ENCODE peak calls at places on chromosomes 6 and 20, in six cellular contexts. U, S, G, W, V and K are unnamed samples.

GRCh38 chr6:47476794-47477496 is 644 bp upstream of the CD2AP start:
- DNase-seq in V (no peak), W (no peak), G (no peak), S (no peak), U (no peak), K (no peak)

GRCh38 chr20:9397928-9398327 is 116.5 kb upstream of the LAMP5 start:
- DNase-seq in U (no peak), S (no peak), W (no peak), V (no peak), G (no peak), K (no peak)

GRCh38 chr6:136564170-136564569 is 13.9 kb upstream of the MAP7 start:
- DNase-seq in V (no peak), G (no peak), S (no peak), W (no peak), U (no peak), K (no peak)

GRCh38 chr6:5175635-5176034 is 85.1 kb downstream of the LYRM4 start:
- DNase-seq in U (no peak), G (no peak), W (no peak), V (no peak), S (no peak), K (no peak)

GRCh38 chr6:154319231-154319858 is 37.3 kb downstream of the IPCEF1 start:
- DNase-seq in U (no peak), V (no peak), G (no peak), W (peak), S (no peak), K (peak)

GRCh38 chr6:77072694-77073409 is 390.4 kb downstream of the HTR1B start:
- DNase-seq in V (no peak), G (no peak), S (no peak), W (no peak), U (no peak), K (no peak)

GRCh38 chr6:119076173-119076965 is 2.1 kb downstream of the FAM184A start:
- DNase-seq in W (no peak), S (no peak), G (no peak), U (no peak), V (no peak), K (no peak)

GRCh38 chr6:109867009-109867969 is 110.8 kb upstream of the GPR6 start:
- DNase-seq in W (peak), G (peak), V (no peak), U (no peak), S (no peak), K (peak)

GRCh38 chr6:127582777-127583462 is 5.9 kb downstream of the C6orf58 start:
- DNase-seq in G (no peak), W (peak), S (no peak), V (no peak), U (no peak), K (peak)

GRCh38 chr6:147712841-147713240 is 204.4 kb downstream of the SAMD5 start:
- DNase-seq in U (no peak), S (no peak), G (no peak), W (no peak), V (no peak), K (peak)

GRCh38 chr6:1605822-1606532 is 3.7 kb upstream of the FOXC1 start:
- DNase-seq in V (no peak), S (no peak), G (no peak), W (no peak), U (no peak), K (no peak)

GRCh38 chr20:14989891-14990290 is 652.5 kb upstream of the FLRT3 start:
- DNase-seq in G (no peak), V (no peak), W (no peak), U (no peak), S (no peak), K (no peak)

GRCh38 chr20:47607208-47607613 is 105.5 kb downstream of the NCOA3 start:
- DNase-seq in U (no peak), W (peak), V (no peak), G (peak), S (no peak), K (peak)

GRCh38 chr6:7155871-7156579 is 48.3 kb downstream of the RREB1 start:
- DNase-seq in U (no peak), W (no peak), G (no peak), V (no peak), S (no peak), K (no peak)

GRCh38 chr6:6798430-6798829 is 209.9 kb downstream of the LY86 start:
- DNase-seq in S (no peak), V (no peak), U (no peak), W (no peak), G (no peak), K (no peak)

GRCh38 chr6:167058261-167058660 is 59.1 kb downstream of the CEP43 start:
- DNase-seq in V (no peak), W (peak), G (no peak), U (no peak), S (no peak), K (no peak)

GRCh38 chr6:163416640-163417253 is 2.2 kb downstream of the QKI start:
- DNase-seq in U (peak), W (peak), S (no peak), G (peak), V (no peak), K (peak)

GRCh38 chr6:73339340-73339739 is 14.7 kb downstream of the DPPA5 start:
- DNase-seq in U (no peak), S (peak), G (peak), V (no peak), W (no peak), K (no peak)

GRCh38 chr20:33893314-33893713 is 82.2 kb downstream of the CHMP4B start:
- DNase-seq in G (no peak), U (no peak), S (no peak), V (no peak), W (peak), K (peak)

GRCh38 chr6:79167931-79168694 is 66.4 kb downstream of the HMGN3 start:
- DNase-seq in U (no peak), S (no peak), G (no peak), V (no peak), W (peak), K (peak)

GRCh38 chr20:44180814-44181213 is 6.2 kb downstream of the JPH2 start:
- DNase-seq in V (peak), S (no peak), W (peak), G (peak), U (peak), K (peak)

GRCh38 chr6:101747160-101747559 is 353.7 kb downstream of the GRIK2 start:
- DNase-seq in G (no peak), W (no peak), S (no peak), V (no peak), U (no peak), K (no peak)

GRCh38 chr6:14458669-14459266 is 341.2 kb downstream of the CD83 start:
- DNase-seq in S (no peak), W (peak), V (no peak), U (no peak), G (no peak), K (peak)

GRCh38 chr20:61443541-61444126 is 191.6 kb downstream of the CDH4 start:
- DNase-seq in V (no peak), S (no peak), G (no peak), W (peak), U (no peak), K (peak)

GRCh38 chr6:72977114-72977513 is 248.2 kb downstream of the KHDC1L start:
- DNase-seq in V (no peak), S (no peak), U (no peak), G (no peak), W (no peak), K (no peak)

GRCh38 chr6:34684919-34685318 is 11.6 kb downstream of the ILRUN start:
- DNase-seq in S (no peak), W (no peak), V (no peak), U (no peak), G (no peak), K (no peak)
- H3K4ac ChIP-seq in S (no peak), W (no peak), V (no peak), U (no peak), G (no peak), K (no peak)

DNA sequence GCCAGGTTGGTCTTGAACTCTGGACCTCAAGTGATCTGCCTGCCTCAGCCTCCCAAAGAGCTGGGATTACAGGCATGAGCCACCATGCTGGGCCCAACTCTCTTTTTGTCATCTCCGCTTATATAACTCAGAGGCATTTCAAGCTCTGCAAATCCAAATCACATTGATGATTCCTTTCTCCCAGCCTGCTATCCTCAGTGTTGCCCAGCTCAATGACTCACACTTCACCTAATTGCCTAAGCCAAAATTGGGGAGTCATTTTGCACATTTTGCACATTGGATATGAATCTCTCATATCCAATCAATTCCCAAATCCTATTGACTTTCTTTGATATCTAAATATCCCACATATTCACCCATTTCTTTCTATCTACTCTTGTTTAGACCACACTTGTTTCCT is 3.9 kb downstream of the UTRN start:
- DNase-seq in V (no peak), G (no peak), W (no peak), S (no peak), U (no peak), K (no peak)
- H2BK15ac ChIP-seq in V (no peak), G (no peak), W (no peak), S (no peak), U (no peak), K (no peak)

GRCh38 chr20:37337208-37337955 is 8.6 kb upstream of the SRC start:
- DNase-seq in G (no peak), W (no peak), V (no peak), S (peak), U (no peak), K (no peak)
- H3K4ac ChIP-seq in G (no peak), W (no peak), V (no peak), S (no peak), U (no peak), K (no peak)

GRCh38 chr6:24358219-24358821 is 461 bp upstream of the DCDC2 start:
- DNase-seq in V (no peak), S (no peak), W (no peak), U (no peak), G (no peak), K (no peak)

GRCh38 chr6:24355422-24355821 is 2.4 kb downstream of the DCDC2 start:
- DNase-seq in W (no peak), U (no peak), S (no peak), V (no peak), G (no peak), K (no peak)

GRCh38 chr6:24357336-24358218 is at the start of gene DCDC2:
- DNase-seq in G (no peak), S (peak), W (no peak), U (no peak), V (no peak), K (no peak)

GRCh38 chr6:24359640-24360454 is 2.0 kb upstream of the DCDC2 start:
- DNase-seq in G (peak), V (peak), S (peak), W (peak), U (peak), K (peak)

DNA sequence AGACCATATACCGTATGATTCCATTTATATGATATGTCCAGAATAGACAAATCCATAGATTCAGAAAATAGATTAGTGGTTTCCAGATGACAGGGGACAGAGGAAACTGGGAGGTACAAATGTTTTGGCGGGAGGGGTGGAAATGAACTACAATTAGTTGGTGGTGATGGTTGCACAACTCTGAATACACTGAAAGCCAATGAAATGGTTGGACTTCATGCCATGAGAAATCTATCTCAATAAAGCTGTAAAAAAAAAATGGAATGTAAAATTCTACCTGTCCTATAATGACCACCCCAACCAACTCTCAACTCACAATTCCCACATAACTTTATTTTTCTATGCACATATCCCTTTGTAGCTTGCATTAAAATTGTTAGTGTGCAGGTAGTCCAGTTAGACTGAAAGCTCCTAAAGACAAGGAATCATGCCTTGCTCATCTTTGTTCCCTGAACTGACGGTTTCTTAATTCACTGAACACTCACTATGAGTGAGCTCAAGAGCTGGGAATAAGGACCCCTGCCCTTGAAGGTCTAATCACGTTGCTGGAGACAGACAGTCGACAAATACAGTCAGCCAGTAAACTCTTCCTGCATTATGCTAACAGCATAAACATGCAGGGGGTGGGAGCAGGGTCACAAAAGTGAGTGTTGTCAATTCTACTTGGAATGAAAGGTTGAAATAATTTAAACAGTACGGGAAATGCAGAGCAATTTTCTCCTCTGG is 1.4 kb downstream of the DCDC2 start:
- DNase-seq in W (no peak), G (no peak), U (no peak), S (no peak), V (no peak), K (no peak)
- H2BK15ac ChIP-seq in W (no peak), G (no peak), U (no peak), S (no peak), V (no peak), K (no peak)